ENCODE peak calls at places on chromosomes 5 and 9, in nine cellular contexts. One of them, this sample, is unnamed.

GRCh38 chr5:15506146-15506545 is 6.2 kb downstream of the FBXL7 start:
- DNase-seq in choroid plexus epithelial cell: no peak
- DNase-seq in cardiac muscle cell: no peak
- DNase-seq in fibroblast of the aortic adventitia: no peak
- DNase-seq in WTC11: no peak
- DNase-seq in fibroblast of lung: no peak
- DNase-seq in RWPE1: no peak
- DNase-seq in CD8-positive, alpha-beta T cell: no peak
- DNase-seq in AG04450: no peak
- DNase-seq in this sample: no peak

GRCh38 chr5:65037845-65038815 is 269.4 kb downstream of the CWC27 start:
- DNase-seq in AG04450: no peak
- DNase-seq in WTC11: peak; percentile 71
- DNase-seq in CD8-positive, alpha-beta T cell: no peak
- DNase-seq in cardiac muscle cell: no peak
- DNase-seq in fibroblast of lung: no peak
- DNase-seq in RWPE1: no peak
- DNase-seq in fibroblast of the aortic adventitia: no peak
- DNase-seq in choroid plexus epithelial cell: peak; percentile 24
- DNase-seq in this sample: no peak

GRCh38 chr9:109387206-109387605 is 66.3 kb upstream of the EPB41L4B start:
- DNase-seq in fibroblast of lung: no peak
- DNase-seq in CD8-positive, alpha-beta T cell: no peak
- DNase-seq in AG04450: no peak
- DNase-seq in WTC11: no peak
- DNase-seq in RWPE1: no peak
- DNase-seq in cardiac muscle cell: no peak
- DNase-seq in choroid plexus epithelial cell: no peak
- DNase-seq in fibroblast of the aortic adventitia: no peak
- DNase-seq in this sample: no peak

GRCh38 chr9:27462434-27462833 is 61.7 kb upstream of the IFNK start:
- DNase-seq in cardiac muscle cell: no peak
- DNase-seq in RWPE1: no peak
- DNase-seq in WTC11: no peak
- DNase-seq in choroid plexus epithelial cell: no peak
- DNase-seq in fibroblast of the aortic adventitia: no peak
- DNase-seq in CD8-positive, alpha-beta T cell: no peak
- DNase-seq in fibroblast of lung: no peak
- DNase-seq in AG04450: no peak
- DNase-seq in this sample: no peak

GRCh38 chr5:33894566-33894965 is 2.8 kb upstream of the ADAMTS12 start:
- DNase-seq in fibroblast of the aortic adventitia: peak; percentile 57
- DNase-seq in cardiac muscle cell: no peak
- DNase-seq in fibroblast of lung: peak; percentile 89
- DNase-seq in choroid plexus epithelial cell: peak; percentile 66
- DNase-seq in AG04450: no peak
- DNase-seq in RWPE1: no peak
- DNase-seq in CD8-positive, alpha-beta T cell: no peak
- DNase-seq in WTC11: no peak
- DNase-seq in this sample: no peak

GRCh38 chr5:74430910-74431309 is 209.6 kb downstream of the ENC1 start:
- DNase-seq in RWPE1: no peak
- DNase-seq in cardiac muscle cell: no peak
- DNase-seq in fibroblast of the aortic adventitia: no peak
- DNase-seq in AG04450: no peak
- DNase-seq in WTC11: no peak
- DNase-seq in fibroblast of lung: no peak
- DNase-seq in choroid plexus epithelial cell: no peak
- DNase-seq in CD8-positive, alpha-beta T cell: no peak
- DNase-seq in this sample: no peak

GRCh38 chr9:110555971-110556370 is 23.6 kb downstream of the SVEP1 start:
- DNase-seq in fibroblast of the aortic adventitia: peak; percentile 99
- DNase-seq in fibroblast of lung: peak; percentile 91
- DNase-seq in WTC11: no peak
- DNase-seq in AG04450: peak; percentile 79
- DNase-seq in CD8-positive, alpha-beta T cell: no peak
- DNase-seq in RWPE1: peak; percentile 69
- DNase-seq in cardiac muscle cell: peak; percentile 98
- DNase-seq in choroid plexus epithelial cell: peak; percentile 97
- DNase-seq in this sample: no peak

GRCh38 chr9:108186996-108187395 is 668.8 kb downstream of the ACTL7B start:
- DNase-seq in AG04450: peak; percentile 16
- DNase-seq in cardiac muscle cell: peak; percentile 86
- DNase-seq in fibroblast of lung: peak; percentile 90
- DNase-seq in RWPE1: no peak
- DNase-seq in WTC11: no peak
- DNase-seq in choroid plexus epithelial cell: peak; percentile 31
- DNase-seq in fibroblast of the aortic adventitia: peak; percentile 97
- DNase-seq in CD8-positive, alpha-beta T cell: no peak
- DNase-seq in this sample: no peak

GRCh38 chr9:124078641-124079040 is 67.1 kb downstream of the LHX2 start:
- DNase-seq in RWPE1: peak; percentile 51
- DNase-seq in CD8-positive, alpha-beta T cell: no peak
- DNase-seq in fibroblast of lung: peak; percentile 61
- DNase-seq in cardiac muscle cell: peak; percentile 65
- DNase-seq in choroid plexus epithelial cell: peak; percentile 56
- DNase-seq in AG04450: no peak
- DNase-seq in fibroblast of the aortic adventitia: peak; percentile 16
- DNase-seq in WTC11: no peak
- DNase-seq in this sample: no peak

GRCh38 chr9:14347408-14348224 is 33.7 kb upstream of the NFIB start:
- DNase-seq in AG04450: no peak
- DNase-seq in WTC11: peak; percentile 57
- DNase-seq in choroid plexus epithelial cell: no peak
- DNase-seq in cardiac muscle cell: peak; percentile 81
- DNase-seq in RWPE1: peak; percentile 53
- DNase-seq in CD8-positive, alpha-beta T cell: no peak
- DNase-seq in fibroblast of lung: peak; percentile 49
- DNase-seq in fibroblast of the aortic adventitia: peak; percentile 61
- DNase-seq in this sample: no peak

GRCh38 chr5:177361418-177362101 is 3.8 kb downstream of the RGS14 start:
- DNase-seq in WTC11: no peak
- DNase-seq in RWPE1: no peak
- DNase-seq in choroid plexus epithelial cell: no peak
- DNase-seq in AG04450: no peak
- DNase-seq in cardiac muscle cell: no peak
- DNase-seq in fibroblast of the aortic adventitia: no peak
- DNase-seq in fibroblast of lung: no peak
- DNase-seq in CD8-positive, alpha-beta T cell: no peak
- DNase-seq in this sample: no peak
- TF ChIP-seq CTCF in WTC11: no peak
- TF ChIP-seq CTCF in RWPE1: no peak
- TF ChIP-seq CTCF in choroid plexus epithelial cell: no peak
- TF ChIP-seq CTCF in AG04450: no peak
- TF ChIP-seq CTCF in cardiac muscle cell: no peak
- TF ChIP-seq CTCF in fibroblast of the aortic adventitia: no peak
- TF ChIP-seq CTCF in fibroblast of lung: no peak
- TF ChIP-seq CTCF in CD8-positive, alpha-beta T cell: no peak
- TF ChIP-seq CTCF in this sample: no peak

GRCh38 chr5:37724395-37725125 is 115.3 kb downstream of the GDNF start:
- DNase-seq in choroid plexus epithelial cell: no peak
- DNase-seq in WTC11: no peak
- DNase-seq in RWPE1: no peak
- DNase-seq in cardiac muscle cell: peak; percentile 47
- DNase-seq in fibroblast of the aortic adventitia: no peak
- DNase-seq in AG04450: no peak
- DNase-seq in CD8-positive, alpha-beta T cell: no peak
- DNase-seq in fibroblast of lung: peak; percentile 75
- DNase-seq in this sample: no peak
- TF ChIP-seq CTCF in choroid plexus epithelial cell: no peak
- TF ChIP-seq CTCF in WTC11: no peak
- TF ChIP-seq CTCF in RWPE1: no peak
- TF ChIP-seq CTCF in cardiac muscle cell: no peak
- TF ChIP-seq CTCF in fibroblast of the aortic adventitia: no peak
- TF ChIP-seq CTCF in AG04450: no peak
- TF ChIP-seq CTCF in CD8-positive, alpha-beta T cell: no peak
- TF ChIP-seq CTCF in fibroblast of lung: no peak
- TF ChIP-seq CTCF in this sample: no peak

GRCh38 chr5:75828029-75828428 is 110.8 kb upstream of the POC5 start:
- DNase-seq in choroid plexus epithelial cell: no peak
- DNase-seq in CD8-positive, alpha-beta T cell: no peak
- DNase-seq in WTC11: no peak
- DNase-seq in RWPE1: no peak
- DNase-seq in AG04450: no peak
- DNase-seq in fibroblast of lung: no peak
- DNase-seq in cardiac muscle cell: no peak
- DNase-seq in fibroblast of the aortic adventitia: no peak
- DNase-seq in this sample: no peak
- TF ChIP-seq CTCF in choroid plexus epithelial cell: no peak
- TF ChIP-seq CTCF in CD8-positive, alpha-beta T cell: no peak
- TF ChIP-seq CTCF in WTC11: no peak
- TF ChIP-seq CTCF in RWPE1: no peak
- TF ChIP-seq CTCF in AG04450: no peak
- TF ChIP-seq CTCF in fibroblast of lung: no peak
- TF ChIP-seq CTCF in cardiac muscle cell: no peak
- TF ChIP-seq CTCF in fibroblast of the aortic adventitia: no peak
- TF ChIP-seq CTCF in this sample: no peak

DNA sequence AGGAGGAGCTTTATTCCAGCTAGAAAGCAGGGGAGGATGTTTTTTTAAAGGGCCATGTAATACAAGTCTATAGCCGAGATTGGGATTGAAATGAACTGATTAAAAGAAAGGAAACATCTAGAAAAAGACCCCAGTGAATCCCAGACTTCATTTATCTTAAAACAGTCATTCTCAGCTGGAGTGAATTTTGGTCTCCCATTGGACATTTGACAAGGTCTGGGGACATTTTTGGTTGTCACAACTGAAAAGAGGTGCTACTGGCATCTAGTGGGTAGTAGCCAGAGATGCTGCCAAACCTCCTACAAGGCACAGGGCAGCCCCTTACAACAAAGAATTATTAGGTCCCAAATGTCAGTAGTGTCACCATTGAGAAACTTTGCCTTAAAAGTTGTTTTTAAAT is 16.3 kb upstream of the SPINK4 start:
- DNase-seq in fibroblast of the aortic adventitia: peak; percentile 54
- DNase-seq in AG04450: no peak
- DNase-seq in CD8-positive, alpha-beta T cell: no peak
- DNase-seq in cardiac muscle cell: peak; percentile 48
- DNase-seq in fibroblast of lung: no peak
- DNase-seq in choroid plexus epithelial cell: peak; percentile 20
- DNase-seq in RWPE1: no peak
- DNase-seq in WTC11: no peak
- DNase-seq in this sample: no peak
- TF ChIP-seq CTCF in fibroblast of the aortic adventitia: peak; percentile 39
- TF ChIP-seq CTCF in AG04450: peak; percentile 2
- TF ChIP-seq CTCF in CD8-positive, alpha-beta T cell: no peak
- TF ChIP-seq CTCF in cardiac muscle cell: peak; percentile 35
- TF ChIP-seq CTCF in fibroblast of lung: no peak
- TF ChIP-seq CTCF in choroid plexus epithelial cell: peak; percentile 30
- TF ChIP-seq CTCF in RWPE1: no peak
- TF ChIP-seq CTCF in WTC11: no peak
- TF ChIP-seq CTCF in this sample: no peak

DNA sequence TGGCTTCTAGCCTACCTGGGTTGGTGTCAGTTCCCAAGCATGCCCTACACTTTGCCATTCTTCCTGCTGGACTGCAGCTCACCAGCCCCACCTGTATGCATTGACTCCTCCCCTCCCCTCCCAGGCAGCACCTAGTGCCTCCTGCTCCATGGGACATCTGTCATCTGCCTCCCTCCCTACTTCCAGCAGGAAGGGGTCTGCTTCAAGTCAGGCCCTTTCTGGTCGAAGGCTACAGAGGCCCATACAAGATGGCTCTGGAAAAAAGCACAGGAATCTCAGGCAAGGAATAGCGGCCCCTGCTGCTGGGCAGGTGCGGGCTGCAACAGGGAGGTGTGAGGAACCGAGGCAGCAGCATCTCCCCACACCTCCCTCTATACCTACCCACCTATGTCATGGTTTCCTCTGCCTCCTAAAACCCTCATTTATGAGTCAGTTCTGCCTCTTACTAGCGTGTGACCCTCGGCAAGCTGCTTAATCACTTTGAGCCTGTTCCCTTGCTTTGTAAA is 19.7 kb downstream of the WWC1 start:
- DNase-seq in fibroblast of the aortic adventitia: no peak
- DNase-seq in cardiac muscle cell: no peak
- DNase-seq in fibroblast of lung: no peak
- DNase-seq in AG04450: no peak
- DNase-seq in choroid plexus epithelial cell: no peak
- DNase-seq in WTC11: peak; percentile 52
- DNase-seq in CD8-positive, alpha-beta T cell: no peak
- DNase-seq in RWPE1: no peak
- DNase-seq in this sample: no peak
- TF ChIP-seq CTCF in fibroblast of the aortic adventitia: no peak
- TF ChIP-seq CTCF in cardiac muscle cell: no peak
- TF ChIP-seq CTCF in fibroblast of lung: no peak
- TF ChIP-seq CTCF in AG04450: peak; percentile 9
- TF ChIP-seq CTCF in choroid plexus epithelial cell: peak; percentile 24
- TF ChIP-seq CTCF in WTC11: no peak
- TF ChIP-seq CTCF in CD8-positive, alpha-beta T cell: no peak
- TF ChIP-seq CTCF in RWPE1: no peak
- TF ChIP-seq CTCF in this sample: no peak

DNA sequence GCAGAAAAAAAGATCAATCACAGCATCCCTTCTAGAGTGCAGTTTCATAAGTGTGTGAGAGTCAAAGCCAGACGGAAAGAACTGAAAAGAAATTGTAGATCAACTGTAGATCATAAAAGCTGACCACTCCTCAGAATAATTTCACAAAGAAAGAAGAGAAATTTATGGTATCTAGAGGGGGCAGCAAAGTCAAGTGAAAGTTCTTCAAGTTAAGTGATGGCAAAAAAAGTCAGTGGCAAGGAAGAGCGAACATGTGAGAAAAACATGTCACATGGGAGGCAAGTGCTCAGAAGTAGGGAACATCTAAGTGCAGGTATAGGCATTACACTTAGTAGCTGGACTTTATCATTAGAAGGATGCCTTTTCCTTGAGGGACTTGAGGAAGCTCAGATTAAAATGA is 245.1 kb upstream of the ISL1 start:
- DNase-seq in WTC11: no peak
- DNase-seq in RWPE1: no peak
- DNase-seq in fibroblast of lung: no peak
- DNase-seq in cardiac muscle cell: no peak
- DNase-seq in AG04450: no peak
- DNase-seq in fibroblast of the aortic adventitia: no peak
- DNase-seq in choroid plexus epithelial cell: no peak
- DNase-seq in CD8-positive, alpha-beta T cell: no peak
- DNase-seq in this sample: no peak
- TF ChIP-seq CTCF in WTC11: no peak
- TF ChIP-seq CTCF in RWPE1: no peak
- TF ChIP-seq CTCF in fibroblast of lung: no peak
- TF ChIP-seq CTCF in cardiac muscle cell: no peak
- TF ChIP-seq CTCF in AG04450: no peak
- TF ChIP-seq CTCF in fibroblast of the aortic adventitia: no peak
- TF ChIP-seq CTCF in choroid plexus epithelial cell: no peak
- TF ChIP-seq CTCF in CD8-positive, alpha-beta T cell: no peak
- TF ChIP-seq CTCF in this sample: no peak

GRCh38 chr9:128629136-128629535 is 27.5 kb downstream of the DYNC2I2 start:
- DNase-seq in RWPE1: no peak
- DNase-seq in choroid plexus epithelial cell: no peak
- DNase-seq in fibroblast of the aortic adventitia: no peak
- DNase-seq in WTC11: no peak
- DNase-seq in CD8-positive, alpha-beta T cell: no peak
- DNase-seq in fibroblast of lung: no peak
- DNase-seq in cardiac muscle cell: no peak
- DNase-seq in AG04450: no peak
- DNase-seq in this sample: no peak
- TF ChIP-seq CTCF in RWPE1: no peak
- TF ChIP-seq CTCF in choroid plexus epithelial cell: no peak
- TF ChIP-seq CTCF in fibroblast of the aortic adventitia: no peak
- TF ChIP-seq CTCF in WTC11: no peak
- TF ChIP-seq CTCF in CD8-positive, alpha-beta T cell: no peak
- TF ChIP-seq CTCF in fibroblast of lung: no peak
- TF ChIP-seq CTCF in cardiac muscle cell: no peak
- TF ChIP-seq CTCF in AG04450: no peak
- TF ChIP-seq CTCF in this sample: no peak